ENCODE peak calls at places on chromosome 19, in nine cellular contexts. One of them, this sample, is unnamed.

GRCh38 chr19:7874080-7874856 is at the start of gene PRR36:
- DNase-seq in K562: peak; percentile 34
- DNase-seq in SK-N-SH: peak; percentile 93
- DNase-seq in fibroblast of lung: no peak
- DNase-seq in astrocyte: no peak
- DNase-seq in neural progenitor cell: peak; percentile 92
- DNase-seq in GM23248: no peak
- DNase-seq in IMR-90: no peak
- DNase-seq in HCT116: no peak
- DNase-seq in this sample: peak; percentile 81

GRCh38 chr19:12229990-12230389 is 64.7 kb downstream of the ZNF44 start:
- DNase-seq in K562: no peak
- DNase-seq in SK-N-SH: no peak
- DNase-seq in fibroblast of lung: no peak
- DNase-seq in astrocyte: no peak
- DNase-seq in neural progenitor cell: no peak
- DNase-seq in GM23248: no peak
- DNase-seq in IMR-90: no peak
- DNase-seq in HCT116: no peak
- DNase-seq in this sample: no peak

GRCh38 chr19:52943134-52943883 is 19.4 kb downstream of the ZNF816 start:
- DNase-seq in K562: no peak
- DNase-seq in SK-N-SH: no peak
- DNase-seq in fibroblast of lung: no peak
- DNase-seq in astrocyte: no peak
- DNase-seq in neural progenitor cell: no peak
- DNase-seq in GM23248: no peak
- DNase-seq in IMR-90: no peak
- DNase-seq in HCT116: no peak
- DNase-seq in this sample: no peak

GRCh38 chr19:41612483-41612882 is 14.4 kb downstream of the CEACAM4 start:
- DNase-seq in K562: no peak
- DNase-seq in SK-N-SH: no peak
- DNase-seq in fibroblast of lung: no peak
- DNase-seq in astrocyte: no peak
- DNase-seq in neural progenitor cell: no peak
- DNase-seq in GM23248: no peak
- DNase-seq in IMR-90: no peak
- DNase-seq in HCT116: no peak
- DNase-seq in this sample: no peak

GRCh38 chr19:15508035-15508710 is at the start of gene CYP4F22:
- DNase-seq in K562: peak; percentile 67
- DNase-seq in SK-N-SH: no peak
- DNase-seq in fibroblast of lung: no peak
- DNase-seq in astrocyte: no peak
- DNase-seq in neural progenitor cell: no peak
- DNase-seq in GM23248: no peak
- DNase-seq in IMR-90: no peak
- DNase-seq in HCT116: no peak
- DNase-seq in this sample: no peak

GRCh38 chr19:16576690-16577530 is 4.7 kb upstream of the SLC35E1 start:
- DNase-seq in K562: no peak
- DNase-seq in SK-N-SH: no peak
- DNase-seq in fibroblast of lung: no peak
- DNase-seq in astrocyte: no peak
- DNase-seq in neural progenitor cell: no peak
- DNase-seq in GM23248: no peak
- DNase-seq in IMR-90: no peak
- DNase-seq in HCT116: no peak
- DNase-seq in this sample: peak; percentile 70

GRCh38 chr19:7109678-7110289 is 40.3 kb downstream of the ZNF557 start:
- DNase-seq in K562: no peak
- DNase-seq in SK-N-SH: no peak
- DNase-seq in fibroblast of lung: peak; percentile 22
- DNase-seq in astrocyte: no peak
- DNase-seq in neural progenitor cell: peak; percentile 73
- DNase-seq in GM23248: peak; percentile 41
- DNase-seq in IMR-90: no peak
- DNase-seq in HCT116: no peak
- DNase-seq in this sample: peak; percentile 57

GRCh38 chr19:2636897-2637683 is 65.4 kb downstream of the GNG7 start:
- DNase-seq in K562: peak; percentile 87
- DNase-seq in SK-N-SH: peak; percentile 94
- DNase-seq in fibroblast of lung: peak; percentile 23
- DNase-seq in astrocyte: no peak
- DNase-seq in neural progenitor cell: peak; percentile 76
- DNase-seq in GM23248: peak; percentile 64
- DNase-seq in IMR-90: peak; percentile 31
- DNase-seq in HCT116: no peak
- DNase-seq in this sample: peak; percentile 98

DNA sequence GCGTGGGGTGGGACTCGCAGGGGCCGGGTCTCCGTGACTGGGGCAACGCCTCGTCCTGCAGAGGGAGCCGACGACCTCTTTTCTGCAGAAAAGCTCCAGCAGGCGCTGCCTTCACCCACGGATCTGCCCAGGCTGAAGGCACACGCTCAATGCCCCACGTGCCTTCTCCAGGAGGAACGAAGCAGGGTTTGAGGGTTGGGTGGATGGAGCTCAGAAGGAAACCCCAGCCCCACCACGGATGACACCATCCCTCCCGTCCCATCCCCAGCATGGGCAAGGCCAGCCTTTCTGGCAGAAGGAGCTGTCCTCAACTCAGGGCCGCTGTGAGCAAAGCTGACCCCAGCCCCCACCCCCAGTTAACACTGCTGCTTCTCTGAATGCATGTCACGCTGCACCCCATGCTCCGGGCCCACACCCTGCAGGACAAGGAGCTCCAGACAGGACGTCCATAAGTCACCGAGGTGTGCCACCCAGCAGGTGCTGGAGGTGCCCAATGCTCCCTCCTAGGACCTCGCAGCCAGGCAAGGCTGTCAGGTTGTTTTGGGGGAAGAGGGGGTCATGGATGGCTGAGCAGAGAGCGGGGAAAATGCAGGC is 7.4 kb downstream of the C19orf25 start:
- DNase-seq in K562: no peak
- DNase-seq in SK-N-SH: no peak
- DNase-seq in fibroblast of lung: no peak
- DNase-seq in astrocyte: no peak
- DNase-seq in neural progenitor cell: peak; percentile 49
- DNase-seq in GM23248: peak; percentile 55
- DNase-seq in IMR-90: no peak
- DNase-seq in HCT116: no peak
- DNase-seq in this sample: peak; percentile 96
- H4K20me1 ChIP-seq in K562: peaks cover 18% of the 10 kb centered on the region
- H4K20me1 ChIP-seq in SK-N-SH: peaks cover 36% of the 10 kb centered on the region
- H4K20me1 ChIP-seq in fibroblast of lung: no peaks in the 10 kb centered on the region
- H4K20me1 ChIP-seq in astrocyte: peaks cover 63% of the 10 kb centered on the region
- H4K20me1 ChIP-seq in neural progenitor cell: peaks cover 95% of the 10 kb centered on the region
- H4K20me1 ChIP-seq in GM23248: no peaks in the 10 kb centered on the region
- H4K20me1 ChIP-seq in IMR-90: peaks cover 86% of the 10 kb centered on the region
- H4K20me1 ChIP-seq in HCT116: no peaks in the 10 kb centered on the region
- H4K20me1 ChIP-seq in this sample: peaks cover 69% of the 10 kb centered on the region

GRCh38 chr19:55249841-55250240 is 9.0 kb downstream of the PPP6R1 start:
- DNase-seq in K562: no peak
- DNase-seq in SK-N-SH: no peak
- DNase-seq in fibroblast of lung: no peak
- DNase-seq in astrocyte: no peak
- DNase-seq in neural progenitor cell: no peak
- DNase-seq in GM23248: no peak
- DNase-seq in IMR-90: no peak
- DNase-seq in HCT116: no peak
- DNase-seq in this sample: peak; percentile 35

GRCh38 chr19:55250262-55251036 is 8.4 kb downstream of the PPP6R1 start:
- DNase-seq in K562: no peak
- DNase-seq in SK-N-SH: no peak
- DNase-seq in fibroblast of lung: no peak
- DNase-seq in astrocyte: no peak
- DNase-seq in neural progenitor cell: no peak
- DNase-seq in GM23248: no peak
- DNase-seq in IMR-90: no peak
- DNase-seq in HCT116: no peak
- DNase-seq in this sample: peak; percentile 78

GRCh38 chr19:55252760-55253159 is 6.1 kb downstream of the PPP6R1 start:
- DNase-seq in K562: no peak
- DNase-seq in SK-N-SH: no peak
- DNase-seq in fibroblast of lung: no peak
- DNase-seq in astrocyte: no peak
- DNase-seq in neural progenitor cell: no peak
- DNase-seq in GM23248: no peak
- DNase-seq in IMR-90: no peak
- DNase-seq in HCT116: no peak
- DNase-seq in this sample: no peak

GRCh38 chr19:55253264-55253663 is 5.6 kb downstream of the PPP6R1 start:
- DNase-seq in K562: no peak
- DNase-seq in SK-N-SH: no peak
- DNase-seq in fibroblast of lung: no peak
- DNase-seq in astrocyte: no peak
- DNase-seq in neural progenitor cell: no peak
- DNase-seq in GM23248: no peak
- DNase-seq in IMR-90: no peak
- DNase-seq in HCT116: no peak
- DNase-seq in this sample: no peak

DNA sequence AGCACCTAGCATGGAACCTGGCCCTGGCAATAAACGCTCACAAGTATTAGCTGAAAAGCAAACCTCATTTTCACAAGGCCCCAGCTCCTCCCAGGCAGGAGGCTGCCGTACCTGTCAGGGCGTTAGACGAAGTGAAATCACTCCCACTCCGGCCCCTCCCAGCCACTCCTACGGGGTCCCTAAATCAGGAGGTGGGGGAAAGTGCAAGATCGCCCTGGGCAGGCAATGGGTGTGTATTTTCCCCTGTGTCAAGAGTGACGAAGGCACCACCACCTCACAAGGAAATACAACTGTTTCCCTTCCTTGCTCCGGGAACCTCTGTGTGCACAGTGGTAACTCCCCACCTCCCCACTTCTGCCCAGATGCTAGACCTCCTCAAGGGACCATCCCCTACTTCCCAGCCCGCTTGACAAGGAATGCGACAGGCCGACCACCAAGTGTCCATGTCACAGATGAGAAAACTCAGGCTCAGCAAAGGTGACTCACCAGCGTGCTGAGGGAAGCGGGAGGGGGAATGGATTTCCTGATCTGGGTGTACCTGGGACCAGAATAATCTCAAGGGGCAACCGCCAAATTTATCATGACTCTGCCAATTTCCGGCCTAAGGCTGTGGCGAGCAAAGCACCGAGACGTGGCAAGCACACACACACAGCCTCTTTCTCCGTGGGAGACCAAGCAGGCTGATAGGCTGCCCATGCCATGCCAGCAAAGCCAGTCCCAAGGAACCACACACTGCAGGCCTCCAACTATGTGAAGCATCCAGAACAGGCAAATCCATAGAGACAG is 7.3 kb downstream of the PPP6R1 start:
- DNase-seq in K562: peak; percentile 16
- DNase-seq in SK-N-SH: peak; percentile 9
- DNase-seq in fibroblast of lung: peak; percentile 67
- DNase-seq in astrocyte: peak; percentile 55
- DNase-seq in neural progenitor cell: no peak
- DNase-seq in GM23248: peak; percentile 12
- DNase-seq in IMR-90: peak; percentile 16
- DNase-seq in HCT116: no peak
- DNase-seq in this sample: peak; percentile 90
- H3K4me1 ChIP-seq in K562: peaks cover 21% of the 10 kb centered on the region
- H3K4me1 ChIP-seq in SK-N-SH: peaks cover 33% of the 10 kb centered on the region
- H3K4me1 ChIP-seq in fibroblast of lung: peaks cover 3% of the 10 kb centered on the region
- H3K4me1 ChIP-seq in astrocyte: peaks cover 30% of the 10 kb centered on the region
- H3K4me1 ChIP-seq in neural progenitor cell: peaks cover under 1% of the 10 kb centered on the region
- H3K4me1 ChIP-seq in GM23248: peaks cover 14% of the 10 kb centered on the region
- H3K4me1 ChIP-seq in IMR-90: peaks cover 8% of the 10 kb centered on the region
- H3K4me1 ChIP-seq in HCT116: no peaks in the 10 kb centered on the region
- H3K4me1 ChIP-seq in this sample: peaks cover 13% of the 10 kb centered on the region

GRCh38 chr19:35943542-35944301 is 7.5 kb downstream of the LRFN3 start:
- DNase-seq in K562: no peak
- DNase-seq in SK-N-SH: no peak
- DNase-seq in fibroblast of lung: no peak
- DNase-seq in astrocyte: no peak
- DNase-seq in neural progenitor cell: no peak
- DNase-seq in GM23248: no peak
- DNase-seq in IMR-90: no peak
- DNase-seq in HCT116: no peak
- DNase-seq in this sample: peak; percentile 80

GRCh38 chr19:35944553-35944952 is 8.4 kb downstream of the LRFN3 start:
- DNase-seq in K562: peak; percentile 58
- DNase-seq in SK-N-SH: no peak
- DNase-seq in fibroblast of lung: no peak
- DNase-seq in astrocyte: no peak
- DNase-seq in neural progenitor cell: no peak
- DNase-seq in GM23248: no peak
- DNase-seq in IMR-90: no peak
- DNase-seq in HCT116: no peak
- DNase-seq in this sample: no peak

GRCh38 chr19:35945121-35945792 is 9.1 kb downstream of the LRFN3 start:
- DNase-seq in K562: no peak
- DNase-seq in SK-N-SH: no peak
- DNase-seq in fibroblast of lung: no peak
- DNase-seq in astrocyte: no peak
- DNase-seq in neural progenitor cell: no peak
- DNase-seq in GM23248: no peak
- DNase-seq in IMR-90: no peak
- DNase-seq in HCT116: no peak
- DNase-seq in this sample: peak; percentile 55

GRCh38 chr19:35946203-35946602 is 10.0 kb downstream of the LRFN3 start:
- DNase-seq in K562: no peak
- DNase-seq in SK-N-SH: no peak
- DNase-seq in fibroblast of lung: no peak
- DNase-seq in astrocyte: no peak
- DNase-seq in neural progenitor cell: no peak
- DNase-seq in GM23248: no peak
- DNase-seq in IMR-90: no peak
- DNase-seq in HCT116: no peak
- DNase-seq in this sample: peak; percentile 71

DNA sequence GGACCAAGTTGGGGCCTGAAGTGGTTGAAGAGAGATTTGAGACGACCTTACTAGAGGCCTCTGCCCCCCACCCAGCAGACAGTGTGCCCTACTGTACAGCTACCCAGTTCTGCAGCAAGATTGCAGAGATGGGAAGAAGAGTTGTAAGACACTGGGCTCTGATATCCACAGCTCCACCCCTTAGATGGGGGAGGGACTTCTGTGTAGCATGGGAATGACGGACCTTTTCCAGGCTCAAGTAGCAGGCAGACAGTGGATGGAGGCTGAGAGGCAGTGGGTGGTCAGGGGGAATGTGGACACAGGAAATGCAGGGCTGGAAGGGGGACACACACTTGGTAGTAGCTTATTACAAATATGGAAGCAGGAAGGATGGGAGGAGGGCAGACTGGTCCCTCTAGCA is 13.0 kb downstream of the LRFN3 start:
- DNase-seq in K562: peak; percentile 20
- DNase-seq in SK-N-SH: no peak
- DNase-seq in fibroblast of lung: no peak
- DNase-seq in astrocyte: no peak
- DNase-seq in neural progenitor cell: no peak
- DNase-seq in GM23248: peak; percentile 12
- DNase-seq in IMR-90: no peak
- DNase-seq in HCT116: no peak
- DNase-seq in this sample: peak; percentile 42
- H4K20me1 ChIP-seq in K562: peaks cover 9% of the 10 kb centered on the region
- H4K20me1 ChIP-seq in SK-N-SH: no peaks in the 10 kb centered on the region
- H4K20me1 ChIP-seq in fibroblast of lung: no peaks in the 10 kb centered on the region
- H4K20me1 ChIP-seq in astrocyte: peaks cover 20% of the 10 kb centered on the region
- H4K20me1 ChIP-seq in neural progenitor cell: no peaks in the 10 kb centered on the region
- H4K20me1 ChIP-seq in GM23248: no peaks in the 10 kb centered on the region
- H4K20me1 ChIP-seq in IMR-90: peaks cover 7% of the 10 kb centered on the region
- H4K20me1 ChIP-seq in HCT116: no peaks in the 10 kb centered on the region
- H4K20me1 ChIP-seq in this sample: peaks cover 6% of the 10 kb centered on the region

DNA sequence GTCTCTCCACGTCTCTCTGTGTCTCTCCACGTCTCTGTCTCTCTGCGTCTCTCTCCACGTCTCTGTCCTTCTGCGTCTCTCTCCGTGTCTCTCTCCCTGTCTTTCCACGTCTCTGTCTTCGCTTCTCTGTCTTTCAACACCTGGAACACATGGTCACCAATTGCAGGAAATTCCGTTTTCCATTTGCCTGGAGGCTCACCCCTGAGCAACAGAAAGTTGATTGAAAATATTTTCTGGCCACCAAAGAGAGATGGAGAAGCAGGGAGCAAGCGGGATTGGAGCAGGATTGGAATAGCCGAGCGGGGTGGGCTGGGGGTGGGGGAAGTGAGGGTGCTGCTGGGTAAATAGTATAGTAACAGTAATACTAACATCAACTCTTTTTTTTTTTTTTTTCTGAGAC is 1.7 kb downstream of the KANK2 start:
- DNase-seq in K562: no peak
- DNase-seq in SK-N-SH: no peak
- DNase-seq in fibroblast of lung: no peak
- DNase-seq in astrocyte: no peak
- DNase-seq in neural progenitor cell: no peak
- DNase-seq in GM23248: no peak
- DNase-seq in IMR-90: no peak
- DNase-seq in HCT116: no peak
- DNase-seq in this sample: peak; percentile 73
- H3K4me1 ChIP-seq in K562: peaks cover 11% of the 10 kb centered on the region
- H3K4me1 ChIP-seq in SK-N-SH: peaks cover 16% of the 10 kb centered on the region
- H3K4me1 ChIP-seq in fibroblast of lung: peaks cover 20% of the 10 kb centered on the region
- H3K4me1 ChIP-seq in astrocyte: peaks cover 19% of the 10 kb centered on the region
- H3K4me1 ChIP-seq in neural progenitor cell: no peaks in the 10 kb centered on the region
- H3K4me1 ChIP-seq in GM23248: peaks cover 6% of the 10 kb centered on the region
- H3K4me1 ChIP-seq in IMR-90: peaks cover 17% of the 10 kb centered on the region
- H3K4me1 ChIP-seq in HCT116: peaks cover 20% of the 10 kb centered on the region
- H3K4me1 ChIP-seq in this sample: peaks cover 16% of the 10 kb centered on the region

This sample was measured in osteoblast.